ENCODE peak calls at places on chromosomes 3 and 15, in eight cellular contexts. One of them, this sample, is unnamed.

GRCh38 chr3:11998091-11998490 is 6.1 kb upstream of the SYN2 start:
- DNase-seq in activated naive CD4-positive, alpha-beta T cell treated with anti-CD3 and anti-CD28 coated beads, Interleukin-2, amount 10 ng/mL, durations not matched to agents 7 days and 5 days: no peak
- DNase-seq in stimulated activated CD4-positive, alpha-beta T cell treated with anti-CD3 and anti-CD28 coated beads, Interleukin-4, amount 100 ng/mL, for 24 hours: no peak
- DNase-seq in H54: no peak
- DNase-seq in HS-27A: no peak
- DNase-seq in WTC11: no peak
- DNase-seq in NCI-H1436: no peak
- DNase-seq in IMR-90: no peak
- DNase-seq in this sample: no peak

GRCh38 chr15:51121118-51121517 is 26.4 kb upstream of the TNFAIP8L3 start:
- DNase-seq in activated naive CD4-positive, alpha-beta T cell treated with anti-CD3 and anti-CD28 coated beads, Interleukin-2, amount 10 ng/mL, durations not matched to agents 7 days and 5 days: no peak
- DNase-seq in stimulated activated CD4-positive, alpha-beta T cell treated with anti-CD3 and anti-CD28 coated beads, Interleukin-4, amount 100 ng/mL, for 24 hours: no peak
- DNase-seq in H54: peak
- DNase-seq in HS-27A: peak
- DNase-seq in WTC11: no peak
- DNase-seq in NCI-H1436: no peak
- DNase-seq in IMR-90: peak
- DNase-seq in this sample: no peak

GRCh38 chr3:59978979-59979378 is 929.2 kb upstream of the CFAP20DC start:
- DNase-seq in activated naive CD4-positive, alpha-beta T cell treated with anti-CD3 and anti-CD28 coated beads, Interleukin-2, amount 10 ng/mL, durations not matched to agents 7 days and 5 days: no peak
- DNase-seq in stimulated activated CD4-positive, alpha-beta T cell treated with anti-CD3 and anti-CD28 coated beads, Interleukin-4, amount 100 ng/mL, for 24 hours: peak
- DNase-seq in H54: no peak
- DNase-seq in HS-27A: no peak
- DNase-seq in WTC11: no peak
- DNase-seq in NCI-H1436: no peak
- DNase-seq in IMR-90: no peak
- DNase-seq in this sample: no peak

GRCh38 chr15:72967836-72968530 is 84.3 kb upstream of the NEO1 start:
- DNase-seq in activated naive CD4-positive, alpha-beta T cell treated with anti-CD3 and anti-CD28 coated beads, Interleukin-2, amount 10 ng/mL, durations not matched to agents 7 days and 5 days: no peak
- DNase-seq in stimulated activated CD4-positive, alpha-beta T cell treated with anti-CD3 and anti-CD28 coated beads, Interleukin-4, amount 100 ng/mL, for 24 hours: no peak
- DNase-seq in H54: no peak
- DNase-seq in HS-27A: no peak
- DNase-seq in WTC11: no peak
- DNase-seq in NCI-H1436: no peak
- DNase-seq in IMR-90: no peak
- DNase-seq in this sample: no peak

GRCh38 chr15:83396071-83396470 is 51.1 kb upstream of the SH3GL3 start:
- DNase-seq in activated naive CD4-positive, alpha-beta T cell treated with anti-CD3 and anti-CD28 coated beads, Interleukin-2, amount 10 ng/mL, durations not matched to agents 7 days and 5 days: no peak
- DNase-seq in stimulated activated CD4-positive, alpha-beta T cell treated with anti-CD3 and anti-CD28 coated beads, Interleukin-4, amount 100 ng/mL, for 24 hours: no peak
- DNase-seq in H54: no peak
- DNase-seq in HS-27A: no peak
- DNase-seq in WTC11: peak
- DNase-seq in NCI-H1436: no peak
- DNase-seq in IMR-90: no peak
- DNase-seq in this sample: peak

GRCh38 chr15:36914962-36915808 is 185.2 kb downstream of the MEIS2 start:
- DNase-seq in activated naive CD4-positive, alpha-beta T cell treated with anti-CD3 and anti-CD28 coated beads, Interleukin-2, amount 10 ng/mL, durations not matched to agents 7 days and 5 days: no peak
- DNase-seq in stimulated activated CD4-positive, alpha-beta T cell treated with anti-CD3 and anti-CD28 coated beads, Interleukin-4, amount 100 ng/mL, for 24 hours: no peak
- DNase-seq in H54: no peak
- DNase-seq in HS-27A: no peak
- DNase-seq in WTC11: no peak
- DNase-seq in NCI-H1436: no peak
- DNase-seq in IMR-90: no peak
- DNase-seq in this sample: no peak

GRCh38 chr15:70835415-70835814 is 18.5 kb downstream of the LARP6 start:
- DNase-seq in activated naive CD4-positive, alpha-beta T cell treated with anti-CD3 and anti-CD28 coated beads, Interleukin-2, amount 10 ng/mL, durations not matched to agents 7 days and 5 days: no peak
- DNase-seq in stimulated activated CD4-positive, alpha-beta T cell treated with anti-CD3 and anti-CD28 coated beads, Interleukin-4, amount 100 ng/mL, for 24 hours: no peak
- DNase-seq in H54: no peak
- DNase-seq in HS-27A: no peak
- DNase-seq in WTC11: no peak
- DNase-seq in NCI-H1436: no peak
- DNase-seq in IMR-90: no peak
- DNase-seq in this sample: no peak

GRCh38 chr15:67127925-67128324 is 62.5 kb downstream of the SMAD3 start:
- DNase-seq in activated naive CD4-positive, alpha-beta T cell treated with anti-CD3 and anti-CD28 coated beads, Interleukin-2, amount 10 ng/mL, durations not matched to agents 7 days and 5 days: no peak
- DNase-seq in stimulated activated CD4-positive, alpha-beta T cell treated with anti-CD3 and anti-CD28 coated beads, Interleukin-4, amount 100 ng/mL, for 24 hours: peak
- DNase-seq in H54: peak
- DNase-seq in HS-27A: peak
- DNase-seq in WTC11: no peak
- DNase-seq in NCI-H1436: no peak
- DNase-seq in IMR-90: peak
- DNase-seq in this sample: no peak

GRCh38 chr3:124033360-124034015 is 41.6 kb upstream of the ROPN1 start:
- DNase-seq in activated naive CD4-positive, alpha-beta T cell treated with anti-CD3 and anti-CD28 coated beads, Interleukin-2, amount 10 ng/mL, durations not matched to agents 7 days and 5 days: no peak
- DNase-seq in stimulated activated CD4-positive, alpha-beta T cell treated with anti-CD3 and anti-CD28 coated beads, Interleukin-4, amount 100 ng/mL, for 24 hours: no peak
- DNase-seq in H54: peak
- DNase-seq in HS-27A: no peak
- DNase-seq in WTC11: peak
- DNase-seq in NCI-H1436: no peak
- DNase-seq in IMR-90: no peak
- DNase-seq in this sample: peak

GRCh38 chr3:152307829-152308474 is 39.2 kb downstream of the MBNL1 start:
- DNase-seq in activated naive CD4-positive, alpha-beta T cell treated with anti-CD3 and anti-CD28 coated beads, Interleukin-2, amount 10 ng/mL, durations not matched to agents 7 days and 5 days: no peak
- DNase-seq in stimulated activated CD4-positive, alpha-beta T cell treated with anti-CD3 and anti-CD28 coated beads, Interleukin-4, amount 100 ng/mL, for 24 hours: no peak
- DNase-seq in H54: no peak
- DNase-seq in HS-27A: no peak
- DNase-seq in WTC11: no peak
- DNase-seq in NCI-H1436: no peak
- DNase-seq in IMR-90: peak
- DNase-seq in this sample: no peak

GRCh38 chr15:88845616-88846015 is 42.4 kb downstream of the ACAN start:
- DNase-seq in activated naive CD4-positive, alpha-beta T cell treated with anti-CD3 and anti-CD28 coated beads, Interleukin-2, amount 10 ng/mL, durations not matched to agents 7 days and 5 days: no peak
- DNase-seq in stimulated activated CD4-positive, alpha-beta T cell treated with anti-CD3 and anti-CD28 coated beads, Interleukin-4, amount 100 ng/mL, for 24 hours: no peak
- DNase-seq in H54: no peak
- DNase-seq in HS-27A: no peak
- DNase-seq in WTC11: no peak
- DNase-seq in NCI-H1436: no peak
- DNase-seq in IMR-90: no peak
- DNase-seq in this sample: no peak

GRCh38 chr3:159872374-159873109 is 116.1 kb upstream of the IL12A start:
- DNase-seq in activated naive CD4-positive, alpha-beta T cell treated with anti-CD3 and anti-CD28 coated beads, Interleukin-2, amount 10 ng/mL, durations not matched to agents 7 days and 5 days: no peak
- DNase-seq in stimulated activated CD4-positive, alpha-beta T cell treated with anti-CD3 and anti-CD28 coated beads, Interleukin-4, amount 100 ng/mL, for 24 hours: no peak
- DNase-seq in H54: peak
- DNase-seq in HS-27A: peak
- DNase-seq in WTC11: no peak
- DNase-seq in NCI-H1436: no peak
- DNase-seq in IMR-90: peak
- DNase-seq in this sample: no peak

GRCh38 chr15:70356062-70356860 is 258.5 kb upstream of the TLE3 start:
- DNase-seq in activated naive CD4-positive, alpha-beta T cell treated with anti-CD3 and anti-CD28 coated beads, Interleukin-2, amount 10 ng/mL, durations not matched to agents 7 days and 5 days: no peak
- DNase-seq in stimulated activated CD4-positive, alpha-beta T cell treated with anti-CD3 and anti-CD28 coated beads, Interleukin-4, amount 100 ng/mL, for 24 hours: no peak
- DNase-seq in H54: no peak
- DNase-seq in HS-27A: no peak
- DNase-seq in WTC11: no peak
- DNase-seq in NCI-H1436: no peak
- DNase-seq in IMR-90: no peak
- DNase-seq in this sample: no peak

GRCh38 chr3:191387441-191388077 is 57.2 kb upstream of the UTS2B start:
- DNase-seq in activated naive CD4-positive, alpha-beta T cell treated with anti-CD3 and anti-CD28 coated beads, Interleukin-2, amount 10 ng/mL, durations not matched to agents 7 days and 5 days: no peak
- DNase-seq in stimulated activated CD4-positive, alpha-beta T cell treated with anti-CD3 and anti-CD28 coated beads, Interleukin-4, amount 100 ng/mL, for 24 hours: no peak
- DNase-seq in H54: no peak
- DNase-seq in HS-27A: no peak
- DNase-seq in WTC11: no peak
- DNase-seq in NCI-H1436: peak
- DNase-seq in IMR-90: no peak
- DNase-seq in this sample: no peak

GRCh38 chr3:77102916-77103769 is 63.2 kb downstream of the ROBO2 start:
- DNase-seq in activated naive CD4-positive, alpha-beta T cell treated with anti-CD3 and anti-CD28 coated beads, Interleukin-2, amount 10 ng/mL, durations not matched to agents 7 days and 5 days: no peak
- DNase-seq in stimulated activated CD4-positive, alpha-beta T cell treated with anti-CD3 and anti-CD28 coated beads, Interleukin-4, amount 100 ng/mL, for 24 hours: no peak
- DNase-seq in H54: no peak
- DNase-seq in HS-27A: no peak
- DNase-seq in WTC11: no peak
- DNase-seq in NCI-H1436: no peak
- DNase-seq in IMR-90: peak
- DNase-seq in this sample: no peak

GRCh38 chr3:179045719-179046402 is 25.7 kb downstream of the ZMAT3 start:
- DNase-seq in activated naive CD4-positive, alpha-beta T cell treated with anti-CD3 and anti-CD28 coated beads, Interleukin-2, amount 10 ng/mL, durations not matched to agents 7 days and 5 days: no peak
- DNase-seq in stimulated activated CD4-positive, alpha-beta T cell treated with anti-CD3 and anti-CD28 coated beads, Interleukin-4, amount 100 ng/mL, for 24 hours: no peak
- DNase-seq in H54: no peak
- DNase-seq in HS-27A: no peak
- DNase-seq in WTC11: no peak
- DNase-seq in NCI-H1436: no peak
- DNase-seq in IMR-90: no peak
- DNase-seq in this sample: no peak

GRCh38 chr3:104990758-104991157 is 376.0 kb upstream of the ALCAM start:
- DNase-seq in activated naive CD4-positive, alpha-beta T cell treated with anti-CD3 and anti-CD28 coated beads, Interleukin-2, amount 10 ng/mL, durations not matched to agents 7 days and 5 days: no peak
- DNase-seq in stimulated activated CD4-positive, alpha-beta T cell treated with anti-CD3 and anti-CD28 coated beads, Interleukin-4, amount 100 ng/mL, for 24 hours: no peak
- DNase-seq in H54: no peak
- DNase-seq in HS-27A: no peak
- DNase-seq in WTC11: no peak
- DNase-seq in NCI-H1436: no peak
- DNase-seq in IMR-90: no peak
- DNase-seq in this sample: no peak